ENCODE peak calls at places on chromosomes 1 and 21, in eight cellular contexts. S is A549, R is testis, P is spleen, M is endodermal cell, I is psoas muscle, C is brain microvascular endothelial cell, K is mammary epithelial cell. X is an unnamed sample.

GRCh38 chr1:17893891-17894631 is 138.9 kb downstream of the ACTL8 start:
- DNase-seq in R (no peak), P (peak; percentile 41), K (no peak), I (no peak), S (no peak), C (no peak), M (peak; percentile 45), X (no peak)

GRCh38 chr1:11499825-11500331 is 20.9 kb downstream of the DISP3 start:
- DNase-seq in P (peak; percentile 54), I (no peak), C (no peak), K (no peak), S (no peak), R (no peak), M (no peak), X (no peak)

GRCh38 chr21:31873275-31873695 is 465 bp downstream of the HUNK start:
- DNase-seq in M (peak; percentile 78), K (no peak), S (peak; percentile 5), P (peak; percentile 70), I (peak; percentile 28), R (no peak), C (no peak), X (no peak)

GRCh38 chr1:97980530-97980929 is 59.7 kb upstream of the DPYD start:
- DNase-seq in I (no peak), P (no peak), K (no peak), R (no peak), M (no peak), S (no peak), C (no peak), X (no peak)

GRCh38 chr1:179709841-179710329 is 33.2 kb upstream of the FAM163A start:
- DNase-seq in M (no peak), C (peak; percentile 80), I (no peak), S (no peak), K (peak; percentile 24), P (no peak), R (no peak), X (peak; percentile 44)

GRCh38 chr1:182974792-182975191 is 21.8 kb upstream of the SHCBP1L start:
- DNase-seq in I (no peak), R (no peak), K (no peak), S (peak; percentile 13), M (no peak), P (no peak), C (no peak), X (no peak)

GRCh38 chr1:248856176-248856575 is 2.7 kb downstream of the ZNF692 start:
- DNase-seq in S (no peak), K (no peak), M (no peak), I (no peak), R (no peak), C (no peak), P (no peak), X (no peak)

GRCh38 chr1:208177656-208178055 is 66.5 kb downstream of the PLXNA2 start:
- DNase-seq in I (no peak), R (no peak), C (no peak), M (peak; percentile 74), S (no peak), P (no peak), K (peak; percentile 36), X (no peak)

GRCh38 chr1:21931171-21932093 is 5.7 kb downstream of the HSPG2 start:
- DNase-seq in I (peak; percentile 86), S (peak; percentile 87), K (peak; percentile 71), P (peak; percentile 77), R (peak; percentile 51), M (peak; percentile 74), C (peak; percentile 87), X (peak; percentile 67)

GRCh38 chr1:169024255-169024654 is 82.2 kb upstream of the ATP1B1 start:
- DNase-seq in I (no peak), S (no peak), M (no peak), R (no peak), P (no peak), K (no peak), C (no peak), X (no peak)

GRCh38 chr1:109838838-109839240 is 71.8 kb upstream of the CSF1 start:
- DNase-seq in I (no peak), R (no peak), K (peak; percentile 57), M (peak; percentile 24), P (no peak), C (peak; percentile 54), S (peak; percentile 66), X (no peak)

GRCh38 chr1:30915491-30916230 is 7.1 kb upstream of the SDC3 start:
- DNase-seq in M (peak; percentile 45), C (no peak), R (no peak), P (peak; percentile 70), K (no peak), I (no peak), S (no peak), X (no peak)

GRCh38 chr1:204940591-204940990 is 69.9 kb downstream of the NFASC start:
- DNase-seq in M (no peak), K (peak; percentile 25), I (no peak), C (no peak), P (no peak), R (no peak), S (no peak), X (no peak)

GRCh38 chr1:187038789-187039188 is 210.0 kb downstream of the PLA2G4A start:
- DNase-seq in R (no peak), S (peak; percentile 19), P (no peak), C (no peak), K (peak; percentile 81), I (no peak), M (no peak), X (no peak)

GRCh38 chr1:157025856-157026255 is 19.7 kb downstream of the ARHGEF11 start:
- DNase-seq in I (no peak), K (no peak), P (no peak), S (no peak), R (no peak), M (no peak), C (no peak), X (no peak)

GRCh38 chr1:231626951-231627614 is 493 bp downstream of the DISC1 start:
- DNase-seq in K (no peak), I (peak; percentile 68), S (peak; percentile 19), R (peak; percentile 51), C (peak; percentile 30), P (peak; percentile 91), M (peak; percentile 91), X (no peak)

GRCh38 chr1:36187800-36188593 is 32.0 kb downstream of the MAP7D1 start:
- DNase-seq in K (peak; percentile 88), R (peak; percentile 90), I (peak; percentile 85), M (peak; percentile 95), S (peak; percentile 88), C (peak; percentile 88), P (peak; percentile 91), X (peak; percentile 62)

GRCh38 chr1:1554926-1555915 is 14.8 kb upstream of the TMEM240 start:
- DNase-seq in R (no peak), S (peak; percentile 40), M (peak; percentile 71), K (peak; percentile 48), I (no peak), C (peak; percentile 86), P (no peak), X (peak; percentile 34)

GRCh38 chr1:117290855-117291254 is 76.4 kb upstream of the MAN1A2 start:
- DNase-seq in M (no peak), C (no peak), I (no peak), S (no peak), K (peak; percentile 36), R (no peak), P (no peak), X (no peak)

GRCh38 chr1:228462560-228462959 is 24.6 kb upstream of the RNF187 start:
- DNase-seq in S (no peak), P (no peak), R (no peak), M (no peak), C (no peak), I (no peak), K (no peak), X (no peak)

GRCh38 chr1:228465134-228465533 is 22.0 kb upstream of the RNF187 start:
- DNase-seq in P (no peak), I (no peak), C (no peak), M (no peak), K (no peak), R (no peak), S (no peak), X (no peak)

GRCh38 chr1:228463559-228464455 is 23.4 kb upstream of the RNF187 start:
- DNase-seq in S (peak; percentile 83), I (peak; percentile 23), R (peak; percentile 48), K (no peak), M (peak; percentile 87), P (peak; percentile 83), C (no peak), X (no peak)

GRCh38 chr1:228464487-228464983 is 22.6 kb upstream of the RNF187 start:
- DNase-seq in I (peak; percentile 64), R (peak; percentile 80), K (peak; percentile 41), P (peak; percentile 90), S (peak; percentile 75), M (peak; percentile 95), C (peak; percentile 84), X (no peak)

GRCh38 chr1:228463009-228463558 is 24.1 kb upstream of the RNF187 start:
- DNase-seq in M (no peak), R (no peak), I (no peak), C (no peak), P (no peak), K (no peak), S (no peak), X (no peak)
- H3K4me3 ChIP-seq in M (peak overlapping the region; percentile 78), R (no peak overlapping the region), I (no peak overlapping the region), C (no peak overlapping the region), P (peak overlapping the region; percentile 40), K (no peak overlapping the region), S (peak overlapping the region; percentile 38), X (no peak overlapping the region)

GRCh38 chr1:240282061-240282830 is 190.6 kb downstream of the FMN2 start:
- DNase-seq in I (no peak), R (no peak), M (no peak), K (no peak), S (no peak), C (no peak), P (no peak), X (no peak)
- TF ChIP-seq CTCF in I (no peak), R (no peak), M (no peak), K (no peak), S (no peak), C (no peak), P (no peak), X (no peak)

GRCh38 chr21:33032434-33033047 is 6.8 kb downstream of the OLIG2 start:
- DNase-seq in R (no peak), K (no peak), S (no peak), C (no peak), I (no peak), M (no peak), P (no peak), X (no peak)
- H3K4me3 ChIP-seq in R (no peak overlapping the region), K (no peak overlapping the region), S (no peak overlapping the region), C (no peak overlapping the region), I (no peak overlapping the region), M (no peak overlapping the region), P (no peak overlapping the region), X (no peak overlapping the region)

DNA sequence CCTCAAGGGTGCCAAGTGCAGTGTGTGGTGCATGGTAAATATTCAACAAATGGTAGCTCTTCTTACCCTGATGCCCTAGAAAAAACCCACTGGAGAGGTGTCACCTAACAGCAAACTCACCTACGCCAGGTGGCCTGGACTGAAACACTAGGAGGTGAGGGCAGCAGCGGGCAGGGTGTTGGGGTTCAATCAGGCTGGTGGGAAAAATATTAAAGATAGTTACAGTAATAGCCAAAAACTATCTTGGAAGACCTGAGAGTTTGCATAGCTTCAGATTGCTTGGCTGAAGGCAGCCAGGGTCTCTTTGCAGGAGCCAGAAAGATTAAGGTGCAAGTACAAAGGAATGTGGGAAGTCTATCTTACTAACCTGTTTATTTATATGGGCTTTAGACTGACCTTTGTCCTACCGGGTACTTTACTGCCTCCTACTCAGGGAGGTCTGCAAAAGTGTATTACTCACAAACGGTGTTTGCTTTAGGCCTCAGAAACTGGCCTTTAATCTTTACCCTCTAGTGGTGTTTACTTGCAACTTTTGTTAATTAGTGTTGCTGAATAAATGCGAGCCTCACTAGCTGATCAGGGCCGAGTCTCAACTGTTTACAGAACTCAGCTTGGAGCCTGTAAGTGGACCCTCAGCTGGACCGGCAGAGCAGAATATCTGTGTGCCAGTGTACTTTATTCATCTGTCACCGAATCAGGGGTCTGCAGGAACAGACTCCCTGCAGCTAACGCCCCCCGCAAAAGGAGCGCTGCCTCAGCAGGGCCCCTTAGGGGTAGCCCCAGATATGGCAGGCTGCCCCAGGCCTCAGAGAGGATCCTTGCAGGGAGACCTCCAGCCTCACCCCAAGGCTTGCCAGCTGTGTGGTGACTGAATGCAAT is 63.9 kb downstream of the SYF2 start:
- DNase-seq in R (no peak), P (no peak), S (peak; percentile 50), I (no peak), K (no peak), M (peak; percentile 69), C (no peak), X (no peak)
- TF ChIP-seq CTCF in R (no peak), P (no peak), S (no peak), I (no peak), K (no peak), M (peak; percentile 78), C (no peak), X (no peak)

X was measured in AG04449.